ENCODE peak calls at places on chromosome 16, in five cellular contexts. C is effector memory CD4-positive, alpha-beta T cell; U is stomach; L is DND-41; S is AG04450. R is an unnamed sample.
A peak's percentile ranks its signal among the peaks of the same experiment; 100 is the strongest.

GRCh38 chr16:71564377-71564967 is 12.4 kb downstream of the TAT start:
- DNase-seq in C (no peak), U (no peak), L (peak; percentile 5), S (no peak), R (no peak)

GRCh38 chr16:88851616-88852015 is 5.1 kb downstream of the GALNS start:
- DNase-seq in C (no peak), U (no peak), L (no peak), S (no peak), R (no peak)

GRCh38 chr16:81711609-81712329 is 67.3 kb upstream of the PLCG2 start:
- DNase-seq in C (no peak), U (no peak), L (no peak), S (peak; percentile 66), R (no peak)

GRCh38 chr16:11432856-11433395 is 87.7 kb downstream of the RMI2 start:
- DNase-seq in C (no peak), U (no peak), L (no peak), S (no peak), R (no peak)

GRCh38 chr16:77564791-77565390 is 130.1 kb upstream of the ADAMTS18 start:
- DNase-seq in C (no peak), U (no peak), L (no peak), S (no peak), R (no peak)

GRCh38 chr16:89498839-89499238 is 8.5 kb upstream of the ANKRD11 start:
- DNase-seq in C (no peak), U (no peak), L (no peak), S (no peak), R (no peak)

GRCh38 chr16:73014768-73015167 is 33.2 kb downstream of the ZFHX3 start:
- DNase-seq in C (no peak), U (no peak), L (no peak), S (no peak), R (no peak)

GRCh38 chr16:77211880-77212735 is 12.9 kb downstream of the SYCE1L start:
- DNase-seq in C (peak; percentile 50), U (peak; percentile 47), L (no peak), S (no peak), R (peak; percentile 76)

GRCh38 chr16:55666012-55666411 is 10.2 kb downstream of the SLC6A2 start:
- DNase-seq in C (no peak), U (no peak), L (no peak), S (no peak), R (no peak)

GRCh38 chr16:54987081-54987480 is 56.4 kb downstream of the IRX5 start:
- DNase-seq in C (no peak), U (no peak), L (no peak), S (no peak), R (no peak)

GRCh38 chr16:27816561-27816960 is 247.0 kb downstream of the GSG1L start:
- DNase-seq in C (no peak), U (no peak), L (no peak), S (no peak), R (no peak)

GRCh38 chr16:23967018-23967417 is 131.2 kb downstream of the PRKCB start:
- DNase-seq in C (no peak), U (no peak), L (peak; percentile 85), S (no peak), R (no peak)

GRCh38 chr16:55543470-55543869 is 23.0 kb upstream of the CAPNS2 start:
- DNase-seq in C (no peak), U (no peak), L (no peak), S (no peak), R (no peak)

GRCh38 chr16:57906385-57907316 is 64.3 kb downstream of the CNGB1 start:
- DNase-seq in C (no peak), U (no peak), L (peak; percentile 12), S (no peak), R (peak; percentile 27)

GRCh38 chr16:12681653-12682052 is 122.0 kb downstream of the CPPED1 start:
- DNase-seq in C (no peak), U (no peak), L (no peak), S (no peak), R (no peak)

GRCh38 chr16:76639685-76640289 is 362.6 kb downstream of the CNTNAP4 start:
- DNase-seq in C (no peak), U (no peak), L (peak; percentile 5), S (no peak), R (no peak)

GRCh38 chr16:1983544-1984346 is at the start of gene GFER:
- DNase-seq in C (peak; percentile 39), U (peak; percentile 91), L (peak; percentile 65), S (peak; percentile 72), R (peak; percentile 88)
- H3K27me3 ChIP-seq in C (peaks cover 16% of the 10 kb centered on the region), U (peaks cover 36% of the 10 kb centered on the region), L (peaks cover 14% of the 10 kb centered on the region), S (peaks cover 36% of the 10 kb centered on the region), R (peaks cover 3% of the 10 kb centered on the region)

GRCh38 chr16:35690413-35690812 is 2231.0 kb downstream of the TP53TG3F start:
- DNase-seq in C (no peak), U (no peak), L (no peak), S (no peak), R (no peak)
- H3K9me3 ChIP-seq in C (peaks cover 28% of the 10 kb centered on the region), U (peaks cover 96% of the 10 kb centered on the region), L (peaks cover 54% of the 10 kb centered on the region), S (peaks cover 54% of the 10 kb centered on the region), R (no peaks in the 10 kb centered on the region)

GRCh38 chr16:86578056-86578455 is 293 bp upstream of the FOXL1 start:
- DNase-seq in C (no peak), U (no peak), L (no peak), S (peak; percentile 97), R (no peak)

GRCh38 chr16:86580063-86580797 is 1.9 kb downstream of the FOXL1 start:
- DNase-seq in C (no peak), U (no peak), L (no peak), S (no peak), R (no peak)

GRCh38 chr16:86577314-86577971 is 906 bp upstream of the FOXL1 start:
- DNase-seq in C (no peak), U (no peak), L (no peak), S (peak; percentile 93), R (no peak)

GRCh38 chr16:86579268-86580062 is 1.1 kb downstream of the FOXL1 start:
- DNase-seq in C (no peak), U (no peak), L (no peak), S (no peak), R (no peak)

DNA sequence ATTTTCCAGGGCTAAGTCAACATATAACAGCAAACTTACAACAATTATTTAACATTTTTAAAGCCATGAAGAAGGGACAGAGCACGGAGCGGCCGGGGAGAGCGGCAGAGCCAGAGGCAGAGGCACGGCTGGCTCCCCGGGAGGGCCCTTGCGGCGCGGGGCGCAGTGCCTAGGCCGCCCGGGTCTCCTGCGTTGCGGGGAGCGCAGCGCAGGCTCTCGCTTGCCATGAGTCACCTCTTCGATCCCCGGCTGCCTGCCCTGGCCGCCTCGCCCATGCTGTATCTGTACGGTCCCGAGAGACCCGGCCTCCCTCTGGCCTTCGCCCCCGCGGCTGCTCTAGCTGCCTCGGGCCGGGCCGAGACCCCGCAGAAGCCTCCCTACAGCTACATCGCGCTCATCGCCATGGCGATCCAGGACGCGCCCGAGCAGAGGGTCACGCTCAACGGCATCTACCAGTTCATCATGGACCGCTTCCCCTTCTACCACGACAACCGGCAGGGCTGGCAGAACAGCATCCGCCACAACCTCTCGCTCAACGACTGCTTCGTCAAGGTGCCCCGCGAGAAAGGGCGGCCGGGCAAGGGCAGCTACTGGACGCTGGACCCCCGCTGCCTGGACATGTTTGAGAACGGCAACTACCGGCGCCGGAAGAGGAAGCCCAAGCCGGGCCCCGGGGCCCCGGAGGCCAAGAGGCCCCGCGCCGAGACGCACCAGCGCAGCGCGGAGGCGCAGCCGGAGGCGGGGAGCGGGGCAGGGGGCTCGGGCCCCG is at the start of gene FOXL1:
- DNase-seq in C (no peak), U (no peak), L (no peak), S (peak; percentile 56), R (no peak)
- H3K27me3 ChIP-seq in C (peaks cover 29% of the 10 kb centered on the region), U (peaks cover 65% of the 10 kb centered on the region), L (no peaks in the 10 kb centered on the region), S (no peaks in the 10 kb centered on the region), R (peaks cover 9% of the 10 kb centered on the region)

GRCh38 chr16:35184356-35184870 is 1725.0 kb downstream of the TP53TG3F start:
- DNase-seq in C (no peak), U (no peak), L (no peak), S (no peak), R (no peak)
- H3K9me3 ChIP-seq in C (peaks cover 4% of the 10 kb centered on the region), U (peaks cover 24% of the 10 kb centered on the region), L (peaks cover 12% of the 10 kb centered on the region), S (peaks cover 75% of the 10 kb centered on the region), R (no peaks in the 10 kb centered on the region)

DNA sequence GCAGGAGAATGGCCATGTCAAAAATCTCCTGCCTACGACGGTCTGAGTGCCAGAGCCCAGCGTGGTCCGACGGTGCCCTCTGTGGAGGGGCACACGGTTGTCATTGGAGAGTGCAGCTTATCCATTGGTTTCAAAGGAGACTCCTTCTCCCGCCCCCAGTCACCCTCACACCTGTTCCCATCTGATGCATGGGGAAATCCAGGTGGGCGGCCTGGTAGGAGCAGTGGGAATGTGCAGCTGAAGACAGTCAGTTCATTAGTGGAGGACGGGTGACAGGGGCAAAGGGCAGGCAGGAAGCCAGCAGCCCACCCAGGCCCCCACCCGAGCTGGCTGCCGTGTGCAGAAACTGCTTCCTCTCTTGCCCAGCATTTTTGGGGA is 162.3 kb downstream of the IRF8 start:
- DNase-seq in C (no peak), U (no peak), L (no peak), S (no peak), R (no peak)
- H3K27me3 ChIP-seq in C (no peaks in the 10 kb centered on the region), U (no peaks in the 10 kb centered on the region), L (no peaks in the 10 kb centered on the region), S (peaks cover 35% of the 10 kb centered on the region), R (no peaks in the 10 kb centered on the region)

GRCh38 chr16:35425270-35425669 is 1965.9 kb downstream of the TP53TG3F start:
- DNase-seq in C (no peak), U (no peak), L (no peak), S (no peak), R (no peak)
- H3K9me3 ChIP-seq in C (peaks cover 3% of the 10 kb centered on the region), U (peaks cover 6% of the 10 kb centered on the region), L (no peaks in the 10 kb centered on the region), S (peaks cover 12% of the 10 kb centered on the region), R (peaks cover 8% of the 10 kb centered on the region)

GRCh38 chr16:30675133-30675532 is 16.9 kb downstream of the FBRS start:
- DNase-seq in C (no peak), U (no peak), L (no peak), S (no peak), R (no peak)
- H3K27me3 ChIP-seq in C (no peaks in the 10 kb centered on the region), U (no peaks in the 10 kb centered on the region), L (no peaks in the 10 kb centered on the region), S (no peaks in the 10 kb centered on the region), R (no peaks in the 10 kb centered on the region)

R was measured in naive thymus-derived CD4-positive, alpha-beta T cell.